ENCODE peak calls at places on chromosomes 6 and 20, in four cellular contexts. G is WTC11, B is K562, J is HepG2. M is an unnamed sample.
A peak's percentile ranks its signal among the peaks of the same experiment; 100 is the strongest.

GRCh38 chr20:43849496-43850197 is 65.0 kb upstream of the TOX2 start:
- DNase-seq in G (no peak), B (no peak), J (no peak), M (no peak)

GRCh38 chr6:34094474-34095135 is 51.3 kb downstream of the GRM4 start:
- DNase-seq in G (no peak), B (no peak), J (no peak), M (no peak)

GRCh38 chr6:19538086-19538485 is 299.1 kb upstream of the ID4 start:
- DNase-seq in G (peak; percentile 26), B (no peak), J (no peak), M (no peak)

GRCh38 chr6:125747589-125748533 is 1.6 kb upstream of the HEY2 start:
- DNase-seq in G (peak; percentile 68), B (peak; percentile 18), J (no peak), M (no peak)

GRCh38 chr6:55886185-55886836 is 10.9 kb upstream of the BMP5 start:
- DNase-seq in G (no peak), B (no peak), J (peak; percentile 64), M (no peak)

GRCh38 chr20:12177657-12178293 is 260.1 kb downstream of the BTBD3 start:
- DNase-seq in G (no peak), B (no peak), J (peak; percentile 13), M (no peak)

GRCh38 chr6:139374357-139375238 is at the start of gene CITED2:
- DNase-seq in G (peak; percentile 88), B (peak; percentile 92), J (peak; percentile 90), M (peak; percentile 79)

GRCh38 chr6:133896344-133896721 is 7.4 kb downstream of the TCF21 start:
- DNase-seq in G (no peak), B (no peak), J (peak; percentile 34), M (no peak)

GRCh38 chr6:166905505-166906134 is 50.7 kb downstream of the RNASET2 start:
- DNase-seq in G (no peak), B (no peak), J (no peak), M (no peak)

GRCh38 chr20:5511930-5512329 is 195.2 kb upstream of the PROKR2 start:
- DNase-seq in G (no peak), B (no peak), J (no peak), M (no peak)

GRCh38 chr6:36290668-36291620 is 21.1 kb downstream of the PNPLA1 start:
- DNase-seq in G (no peak), B (peak; percentile 54), J (no peak), M (no peak)

GRCh38 chr6:36488221-36488620 is 45.4 kb downstream of the KCTD20 start:
- DNase-seq in G (no peak), B (no peak), J (no peak), M (no peak)

GRCh38 chr6:163355471-163355991 is 59.0 kb upstream of the QKI start:
- DNase-seq in G (no peak), B (no peak), J (peak; percentile 15), M (no peak)

GRCh38 chr20:45339084-45339483 is 9.1 kb downstream of the SDC4 start:
- DNase-seq in G (no peak), B (peak; percentile 51), J (no peak), M (no peak)

GRCh38 chr6:136669299-136669699 is 119.1 kb upstream of the MAP7 start:
- DNase-seq in G (no peak), B (peak; percentile 59), J (peak; percentile 19), M (no peak)

GRCh38 chr6:88165087-88165876 is 865 bp downstream of the CNR1 start:
- DNase-seq in G (no peak), B (no peak), J (no peak), M (no peak)

GRCh38 chr6:47234258-47234933 is 75.3 kb downstream of the TNFRSF21 start:
- DNase-seq in G (peak; percentile 32), B (no peak), J (no peak), M (no peak)

GRCh38 chr20:44618318-44618731 is 33.2 kb downstream of the ADA start:
- DNase-seq in G (no peak), B (no peak), J (no peak), M (no peak)

GRCh38 chr20:37295001-37295400 is 5.5 kb downstream of the MANBAL start:
- DNase-seq in G (no peak), B (no peak), J (no peak), M (no peak)

GRCh38 chr6:125658759-125659431 is 90.5 kb upstream of the HEY2 start:
- DNase-seq in G (no peak), B (no peak), J (no peak), M (no peak)

GRCh38 chr6:106134906-106135634 is 48.9 kb downstream of the PRDM1 start:
- DNase-seq in G (no peak), B (peak; percentile 76), J (peak; percentile 53), M (no peak)

GRCh38 chr6:7846971-7847818 is 63.4 kb downstream of the TXNDC5 start:
- DNase-seq in G (no peak), B (no peak), J (no peak), M (no peak)

DNA sequence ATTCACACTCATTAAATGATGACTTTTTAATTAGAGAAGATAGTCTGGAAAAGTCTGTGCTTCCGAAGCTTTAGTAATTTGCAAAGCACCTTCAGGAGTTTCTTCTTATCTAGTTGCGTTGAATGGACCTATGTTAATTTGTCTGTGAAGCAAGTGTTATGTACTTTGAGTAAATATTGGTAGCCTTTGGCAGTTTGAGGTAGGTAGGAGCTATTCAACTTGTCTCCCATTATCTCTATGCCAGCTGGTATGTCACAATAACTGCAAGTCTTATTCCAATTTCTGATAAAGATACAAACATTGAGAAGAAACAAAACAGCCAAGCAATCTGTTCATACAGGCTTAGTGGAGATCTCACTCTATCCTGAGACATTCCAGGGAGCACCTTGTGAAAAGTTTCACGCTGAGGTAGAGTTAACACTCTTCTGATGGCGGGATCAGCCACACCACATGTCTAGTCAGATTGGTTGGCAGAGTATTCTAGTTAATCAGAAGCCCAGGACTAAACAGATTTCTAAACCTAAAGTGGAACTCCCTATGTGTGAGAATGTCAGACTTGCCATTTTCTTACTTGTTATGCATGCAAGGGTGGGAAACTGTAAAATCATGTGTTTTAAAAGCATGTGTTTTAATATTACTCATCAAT is 219.8 kb upstream of the MANEA start:
- DNase-seq in G (no peak), B (no peak), J (no peak), M (no peak)
- TF ChIP-seq NR2C2 in G (no peak), B (no peak), J (no peak), M (no peak)

GRCh38 chr6:52340603-52340880 is 21.4 kb upstream of the PAQR8 start:
- DNase-seq in G (no peak), B (no peak), J (no peak), M (no peak)
- TF ChIP-seq NR2C2 in G (no peak), B (no peak), J (no peak), M (no peak)

GRCh38 chr20:3572151-3572550 is 91.0 kb downstream of the GFRA4 start:
- DNase-seq in G (no peak), B (no peak), J (no peak), M (no peak)
- TF ChIP-seq NR2C2 in G (no peak), B (no peak), J (no peak), M (no peak)

DNA sequence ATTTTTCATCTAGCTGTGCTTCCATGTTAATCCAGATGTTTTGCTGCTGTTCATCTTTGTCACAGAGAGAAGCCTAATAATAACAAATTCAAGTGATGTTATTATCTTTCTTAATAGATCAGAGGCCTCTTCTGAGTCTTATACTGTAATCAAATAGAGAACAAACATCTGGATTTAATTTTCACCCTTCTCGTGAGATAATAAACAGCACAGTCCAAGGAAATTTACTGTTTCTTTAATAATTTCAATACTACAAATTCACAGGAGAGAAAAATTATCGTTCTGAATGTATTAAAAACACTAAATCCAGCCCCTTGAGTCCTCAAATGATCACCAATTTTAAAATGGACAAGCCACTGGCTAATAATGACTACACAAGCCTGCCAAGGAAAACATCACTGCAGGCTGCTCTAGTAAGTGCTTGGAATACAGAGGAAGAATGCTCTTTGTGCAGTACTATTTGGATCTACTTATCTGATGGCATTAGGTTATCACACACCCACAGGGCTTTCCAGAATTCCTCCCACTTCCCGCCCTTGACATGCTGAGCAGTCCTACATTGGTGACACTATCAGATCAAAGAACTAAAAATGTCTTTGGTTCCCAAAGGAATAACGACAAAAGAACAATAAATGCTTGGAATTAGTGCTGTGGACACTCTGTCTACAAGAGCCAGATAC is 38.2 kb downstream of the SYNE1 start:
- DNase-seq in G (no peak), B (no peak), J (no peak), M (no peak)
- TF ChIP-seq NR2C2 in G (no peak), B (no peak), J (no peak), M (no peak)

DNA sequence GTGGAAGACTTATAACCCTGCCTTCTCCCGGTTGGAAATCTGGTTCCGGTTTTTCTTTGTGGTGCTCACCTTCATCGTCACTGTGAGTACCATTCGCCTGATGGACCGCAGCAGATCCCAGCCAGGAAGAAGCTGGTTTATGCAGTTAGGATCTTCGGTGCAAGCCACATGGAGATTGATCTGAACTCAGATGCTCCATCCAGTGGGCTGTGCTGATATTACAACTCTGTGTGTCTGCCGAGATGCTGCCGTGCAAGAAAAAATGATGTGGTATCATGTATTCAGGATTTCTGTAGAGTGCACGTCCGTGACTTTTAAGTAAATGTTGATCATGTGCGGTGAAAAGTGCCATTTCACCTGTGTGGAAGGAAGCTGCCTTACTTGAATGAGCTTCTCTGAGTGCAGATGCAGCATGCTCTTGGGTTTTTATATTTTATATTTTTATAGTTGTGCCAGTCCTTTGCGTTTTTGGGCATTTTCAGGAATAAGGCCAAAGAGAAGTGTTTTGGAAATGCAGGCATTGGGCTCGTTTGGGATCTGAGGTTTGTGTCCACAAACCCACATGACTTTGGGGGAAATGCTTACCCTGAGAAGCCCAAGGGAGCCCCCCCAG is 39.2 kb downstream of the DYNLT1 start:
- DNase-seq in G (peak; percentile 82), B (peak; percentile 60), J (peak; percentile 72), M (peak; percentile 36)
- TF ChIP-seq NR2C2 in G (no peak), B (no peak), J (no peak), M (no peak)

GRCh38 chr6:146884728-146885127 is 286.0 kb downstream of the ADGB start:
- DNase-seq in G (no peak), B (no peak), J (no peak), M (no peak)
- TF ChIP-seq NR2C2 in G (no peak), B (no peak), J (no peak), M (no peak)

DNA sequence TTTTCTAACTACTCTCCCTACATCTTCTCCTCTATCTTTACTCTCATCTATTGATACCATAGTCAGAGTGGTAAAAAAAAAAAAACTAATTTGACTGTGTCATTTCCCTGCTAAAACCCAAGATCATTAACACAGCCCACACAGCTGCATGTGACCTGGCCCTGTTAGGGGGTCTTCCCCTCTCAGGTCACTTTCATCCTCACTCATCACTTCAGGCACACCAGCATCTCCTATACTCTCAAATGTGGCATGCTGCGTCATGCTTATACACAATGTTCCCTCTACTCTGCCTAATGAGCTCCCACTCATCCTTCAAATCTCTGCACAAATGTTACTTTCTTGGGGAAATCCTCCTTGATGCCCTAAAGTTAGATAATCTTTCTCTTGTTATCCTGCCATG is 86.8 kb downstream of the CDK19 start:
- DNase-seq in G (no peak), B (no peak), J (no peak), M (no peak)
- TF ChIP-seq NR2C2 in G (no peak), B (no peak), J (no peak), M (no peak)

GRCh38 chr6:151534576-151534975 is 40.8 kb downstream of the CCDC170 start:
- DNase-seq in G (no peak), B (no peak), J (no peak), M (no peak)
- TF ChIP-seq NR2C2 in G (no peak), B (no peak), J (no peak), M (no peak)

DNA sequence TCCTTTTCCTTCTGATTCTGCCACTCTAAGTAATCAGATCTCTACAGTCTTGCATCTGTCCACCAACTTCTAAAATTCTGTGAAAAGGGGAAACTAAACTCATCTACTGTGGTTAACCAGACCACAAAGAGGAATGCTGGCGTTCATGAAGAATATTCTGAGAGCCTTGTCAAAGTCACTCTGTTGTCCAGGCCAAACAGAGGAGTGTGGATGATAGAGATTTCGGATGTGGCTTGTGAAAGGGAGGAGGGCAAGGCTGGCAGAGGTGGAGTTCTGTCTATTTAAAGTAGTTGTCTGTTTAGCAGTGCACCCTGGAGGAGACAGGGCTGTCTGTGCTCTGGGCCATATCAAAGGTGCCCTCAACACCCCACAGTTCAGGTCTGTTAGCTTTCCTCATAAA is 33.9 kb downstream of the CCN2 start:
- DNase-seq in G (no peak), B (no peak), J (no peak), M (no peak)
- TF ChIP-seq NR2C2 in G (no peak), B (no peak), J (no peak), M (no peak)